ENCODE peak calls at places on chromosomes 3 and 15, in nine cellular contexts. J, X, K, B, I, E, M, S and G are unnamed samples.
A peak's percentile ranks its signal among the peaks of the same experiment; 100 is the strongest.

GRCh38 chr3:23940775-23941174 is 4.3 kb upstream of the NR1D2 start:
- DNase-seq in K (no peak), E (no peak), M (no peak), I (no peak), B (no peak), S (no peak), X (no peak), J (no peak), G (no peak)

GRCh38 chr3:20288050-20288449 is 102.0 kb upstream of the SGO1 start:
- DNase-seq in X (no peak), B (no peak), J (no peak), K (no peak), I (no peak), M (no peak), S (no peak), E (no peak), G (no peak)

GRCh38 chr3:62935793-62936192 is 60.6 kb upstream of the CADPS start:
- DNase-seq in I (no peak), B (no peak), J (no peak), X (no peak), E (no peak), K (no peak), S (no peak), M (no peak), G (no peak)

GRCh38 chr3:100089802-100090668 is 24.3 kb downstream of the FILIP1L start:
- DNase-seq in K (no peak), M (peak; percentile 67), X (no peak), I (no peak), S (peak; percentile 49), E (no peak), B (peak; percentile 40), J (no peak), G (peak; percentile 33)

GRCh38 chr15:82045179-82045891 is 483 bp downstream of the MEX3B start:
- DNase-seq in E (no peak), B (peak; percentile 45), K (peak; percentile 22), X (peak; percentile 78), M (no peak), J (peak; percentile 22), I (peak; percentile 78), S (no peak), G (no peak)

GRCh38 chr3:50316657-50317242 is 5.8 kb downstream of the HYAL2 start:
- DNase-seq in M (no peak), X (no peak), E (peak; percentile 87), S (peak; percentile 62), J (no peak), B (no peak), I (peak; percentile 88), K (no peak), G (peak; percentile 96)

GRCh38 chr3:102141913-102142210 is 292.5 kb downstream of the NFKBIZ start:
- DNase-seq in B (no peak), M (no peak), E (no peak), X (no peak), I (no peak), J (no peak), S (no peak), K (no peak), G (no peak)

GRCh38 chr3:2071531-2071930 is 27.1 kb upstream of the CNTN4 start:
- DNase-seq in S (no peak), E (no peak), K (no peak), M (no peak), B (no peak), I (no peak), X (no peak), J (no peak), G (no peak)

GRCh38 chr3:15501126-15501525 is 20.4 kb downstream of the COLQ start:
- DNase-seq in S (no peak), E (no peak), M (no peak), B (no peak), K (no peak), I (peak; percentile 43), X (no peak), J (no peak), G (no peak)

GRCh38 chr3:184632551-184632950 is 71.0 kb downstream of the EPHB3 start:
- DNase-seq in M (no peak), K (no peak), B (no peak), X (no peak), E (peak; percentile 42), J (no peak), I (no peak), S (no peak), G (peak; percentile 26)

GRCh38 chr3:184630861-184631260 is 69.3 kb downstream of the EPHB3 start:
- DNase-seq in I (no peak), J (no peak), K (no peak), E (no peak), M (no peak), S (no peak), X (no peak), B (no peak), G (no peak)

GRCh38 chr3:184626942-184627341 is 65.4 kb downstream of the EPHB3 start:
- DNase-seq in B (no peak), K (no peak), M (no peak), E (no peak), J (no peak), X (no peak), S (no peak), I (no peak), G (no peak)

GRCh38 chr3:184631339-184631965 is 69.9 kb downstream of the EPHB3 start:
- DNase-seq in K (no peak), I (no peak), S (no peak), M (no peak), E (no peak), B (no peak), X (no peak), J (no peak), G (no peak)

DNA sequence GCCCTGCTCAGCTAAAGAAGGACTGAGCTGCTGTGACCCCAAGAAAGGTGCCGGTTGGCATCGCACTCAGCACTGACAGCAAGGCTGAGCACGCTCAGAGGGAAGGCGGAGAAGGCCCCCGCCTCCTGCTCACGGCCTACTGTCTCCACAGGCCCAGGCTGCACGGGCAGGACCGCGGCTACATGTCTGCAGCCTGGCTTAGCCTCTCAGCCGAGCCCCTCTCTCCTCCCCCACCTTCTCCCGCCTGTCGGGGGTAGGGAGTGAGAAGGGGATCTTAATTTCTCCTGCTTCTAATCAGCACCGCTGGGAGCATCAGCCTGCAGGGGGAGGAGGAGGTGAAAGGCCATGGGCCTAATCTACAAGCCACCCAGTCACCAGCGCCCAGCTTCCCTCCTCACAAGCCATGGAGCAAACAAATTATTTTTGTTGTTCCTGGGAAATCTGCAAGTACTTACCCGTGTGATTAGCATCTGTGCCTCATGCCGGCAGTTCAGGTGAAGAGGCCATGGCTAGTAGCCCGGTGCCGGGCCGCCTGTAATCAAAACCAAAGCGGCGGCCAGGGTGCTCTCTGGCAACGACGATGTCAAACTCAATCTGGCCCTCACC is 68.1 kb downstream of the EPHB3 start:
- DNase-seq in I (no peak), E (peak; percentile 32), K (no peak), J (no peak), S (no peak), X (no peak), M (no peak), B (no peak), G (no peak)
- TF ChIP-seq CTCF in I (no peak), E (no peak), K (no peak), J (no peak), S (no peak), X (no peak), M (no peak), B (no peak), G (no peak)

GRCh38 chr3:197002701-197003454 is 26.7 kb downstream of the MELTF start:
- DNase-seq in B (peak; percentile 66), J (peak; percentile 45), E (peak; percentile 92), M (peak; percentile 30), I (no peak), X (peak; percentile 85), K (peak; percentile 76), S (peak; percentile 99), G (peak; percentile 97)
- TF ChIP-seq EP300 in B (no peak), J (no peak), E (no peak), M (no peak), I (no peak), X (no peak), K (no peak), S (no peak), G (no peak)

DNA sequence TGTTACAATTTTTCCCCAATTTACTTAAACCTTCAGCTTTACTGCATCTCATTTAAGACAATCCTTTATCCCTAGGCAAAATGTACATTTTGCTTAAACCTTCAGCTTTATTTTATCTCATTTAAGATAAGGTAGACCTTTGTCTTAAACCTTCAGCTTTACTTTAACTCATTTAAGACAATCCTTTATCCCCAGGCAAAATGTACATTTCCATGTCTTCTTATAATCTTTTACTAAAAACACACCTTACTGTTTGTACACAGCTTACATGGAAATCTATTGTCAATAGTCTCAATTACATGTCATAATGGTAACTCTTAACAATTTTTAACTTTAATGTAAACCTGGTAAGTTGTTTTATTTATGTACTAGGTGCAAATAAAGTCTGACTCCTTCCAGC is 58.7 kb upstream of the MKRN3 start:
- DNase-seq in S (no peak), I (no peak), B (no peak), J (no peak), E (no peak), X (no peak), M (no peak), K (no peak), G (no peak)
- H3K9me3 ChIP-seq in S (no peaks in the 10 kb centered on the region), I (peaks cover 10% of the 10 kb centered on the region), B (no peaks in the 10 kb centered on the region), J (no peaks in the 10 kb centered on the region), E (peaks cover 31% of the 10 kb centered on the region), X (no peaks in the 10 kb centered on the region), M (peaks cover 6% of the 10 kb centered on the region), K (no peaks in the 10 kb centered on the region), G (peaks cover 9% of the 10 kb centered on the region)

GRCh38 chr3:103385991-103386390 is 951.2 kb downstream of the ZPLD1 start:
- DNase-seq in X (no peak), M (no peak), J (no peak), E (no peak), S (no peak), I (no peak), K (no peak), B (no peak), G (no peak)

GRCh38 chr3:103393395-103394186 is 958.8 kb downstream of the ZPLD1 start:
- DNase-seq in S (no peak), K (no peak), X (no peak), B (no peak), M (no peak), I (no peak), E (no peak), J (no peak), G (no peak)

GRCh38 chr3:103389356-103389755 is 954.5 kb downstream of the ZPLD1 start:
- DNase-seq in E (no peak), X (no peak), S (no peak), J (no peak), M (no peak), I (no peak), K (no peak), B (no peak), G (no peak)

DNA sequence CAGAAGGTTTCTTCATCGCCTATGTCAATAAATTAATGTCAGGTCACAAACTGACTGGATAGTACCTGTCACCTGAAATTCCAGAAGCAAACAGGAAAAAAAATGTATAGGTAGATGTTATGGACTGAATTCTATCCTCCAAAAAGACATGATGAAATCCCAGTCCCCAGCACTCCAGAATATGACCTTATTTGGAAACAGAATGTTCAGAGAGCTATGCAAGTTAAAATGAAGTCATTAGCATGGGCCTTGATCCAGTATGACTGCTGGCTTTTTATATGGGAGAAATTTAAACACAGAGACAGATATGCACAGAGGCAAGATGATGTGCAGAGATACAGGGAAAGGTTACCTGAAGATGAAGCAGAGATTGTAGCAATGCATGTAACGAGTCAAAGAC is 953.4 kb downstream of the ZPLD1 start:
- DNase-seq in I (no peak), S (no peak), M (no peak), K (no peak), E (no peak), J (no peak), X (no peak), B (no peak), G (no peak)
- TF ChIP-seq CTCF in I (no peak), S (no peak), M (no peak), K (no peak), E (no peak), J (no peak), X (no peak), B (no peak), G (no peak)